ENCODE peak calls at places on chromosome X, in eight cellular contexts. One of them, this sample, is unnamed.

GRCh38 chrX:45900751-45901150 is 644.5 kb downstream of the ZNF674 start:
- DNase-seq in transverse colon: no peak
- DNase-seq in CD8-positive, alpha-beta T cell: no peak
- DNase-seq in GM23248: peak; percentile 48
- DNase-seq in cardiac muscle cell: no peak
- DNase-seq in body of pancreas: no peak
- DNase-seq in psoas muscle: no peak
- DNase-seq in neural progenitor cell: peak; percentile 43
- DNase-seq in this sample: no peak

GRCh38 chrX:40172169-40172979 is 74.6 kb upstream of the BCOR start:
- DNase-seq in transverse colon: peak; percentile 64
- DNase-seq in CD8-positive, alpha-beta T cell: no peak
- DNase-seq in GM23248: peak; percentile 77
- DNase-seq in cardiac muscle cell: peak; percentile 62
- DNase-seq in body of pancreas: peak; percentile 67
- DNase-seq in psoas muscle: peak; percentile 70
- DNase-seq in neural progenitor cell: peak; percentile 58
- DNase-seq in this sample: no peak

GRCh38 chrX:50035119-50035518 is 112.7 kb downstream of the CLCN5 start:
- DNase-seq in transverse colon: no peak
- DNase-seq in CD8-positive, alpha-beta T cell: no peak
- DNase-seq in GM23248: no peak
- DNase-seq in cardiac muscle cell: no peak
- DNase-seq in body of pancreas: no peak
- DNase-seq in psoas muscle: no peak
- DNase-seq in neural progenitor cell: no peak
- DNase-seq in this sample: no peak

GRCh38 chrX:74178536-74178935 is 125.4 kb upstream of the ZCCHC13 start:
- DNase-seq in transverse colon: no peak
- DNase-seq in CD8-positive, alpha-beta T cell: no peak
- DNase-seq in GM23248: no peak
- DNase-seq in cardiac muscle cell: peak; percentile 22
- DNase-seq in body of pancreas: no peak
- DNase-seq in psoas muscle: no peak
- DNase-seq in neural progenitor cell: peak; percentile 33
- DNase-seq in this sample: no peak

GRCh38 chrX:132631579-132632232 is 142.9 kb upstream of the MBNL3 start:
- DNase-seq in transverse colon: no peak
- DNase-seq in CD8-positive, alpha-beta T cell: no peak
- DNase-seq in GM23248: peak; percentile 46
- DNase-seq in cardiac muscle cell: peak; percentile 52
- DNase-seq in body of pancreas: no peak
- DNase-seq in psoas muscle: no peak
- DNase-seq in neural progenitor cell: peak; percentile 8
- DNase-seq in this sample: no peak

GRCh38 chrX:49856819-49857218 is 22.5 kb upstream of the USP27X start:
- DNase-seq in transverse colon: no peak
- DNase-seq in CD8-positive, alpha-beta T cell: no peak
- DNase-seq in GM23248: no peak
- DNase-seq in cardiac muscle cell: no peak
- DNase-seq in body of pancreas: no peak
- DNase-seq in psoas muscle: no peak
- DNase-seq in neural progenitor cell: no peak
- DNase-seq in this sample: no peak

GRCh38 chrX:69324851-69325250 is 159.6 kb upstream of the PJA1 start:
- DNase-seq in transverse colon: no peak
- DNase-seq in CD8-positive, alpha-beta T cell: no peak
- DNase-seq in GM23248: no peak
- DNase-seq in cardiac muscle cell: peak; percentile 44
- DNase-seq in body of pancreas: peak; percentile 31
- DNase-seq in psoas muscle: no peak
- DNase-seq in neural progenitor cell: no peak
- DNase-seq in this sample: no peak

GRCh38 chrX:68754406-68754805 is 74.4 kb upstream of the EFNB1 start:
- DNase-seq in transverse colon: no peak
- DNase-seq in CD8-positive, alpha-beta T cell: no peak
- DNase-seq in GM23248: no peak
- DNase-seq in cardiac muscle cell: no peak
- DNase-seq in body of pancreas: no peak
- DNase-seq in psoas muscle: no peak
- DNase-seq in neural progenitor cell: no peak
- DNase-seq in this sample: no peak

GRCh38 chrX:155127940-155128339 is 56.6 kb downstream of the BRCC3 start:
- DNase-seq in transverse colon: no peak
- DNase-seq in CD8-positive, alpha-beta T cell: no peak
- DNase-seq in GM23248: no peak
- DNase-seq in cardiac muscle cell: no peak
- DNase-seq in body of pancreas: no peak
- DNase-seq in psoas muscle: no peak
- DNase-seq in neural progenitor cell: no peak
- DNase-seq in this sample: no peak

GRCh38 chrX:64894454-64895038 is 81.7 kb downstream of the ZC4H2 start:
- DNase-seq in transverse colon: peak; percentile 51
- DNase-seq in CD8-positive, alpha-beta T cell: no peak
- DNase-seq in GM23248: peak; percentile 46
- DNase-seq in cardiac muscle cell: peak; percentile 56
- DNase-seq in body of pancreas: peak; percentile 35
- DNase-seq in psoas muscle: no peak
- DNase-seq in neural progenitor cell: peak; percentile 69
- DNase-seq in this sample: no peak

GRCh38 chrX:141642979-141643378 is 53.5 kb downstream of the SPANXA2 start:
- DNase-seq in transverse colon: no peak
- DNase-seq in CD8-positive, alpha-beta T cell: no peak
- DNase-seq in GM23248: no peak
- DNase-seq in cardiac muscle cell: peak; percentile 9
- DNase-seq in body of pancreas: no peak
- DNase-seq in psoas muscle: no peak
- DNase-seq in neural progenitor cell: peak; percentile 11
- DNase-seq in this sample: no peak

GRCh38 chrX:48468247-48468671 is 1.8 kb downstream of the SLC38A5 start:
- DNase-seq in transverse colon: peak; percentile 62
- DNase-seq in CD8-positive, alpha-beta T cell: no peak
- DNase-seq in GM23248: peak; percentile 54
- DNase-seq in cardiac muscle cell: no peak
- DNase-seq in body of pancreas: peak; percentile 76
- DNase-seq in psoas muscle: no peak
- DNase-seq in neural progenitor cell: peak; percentile 14
- DNase-seq in this sample: no peak

GRCh38 chrX:135384161-135384836 is 37.4 kb upstream of the SMIM10L2A start:
- DNase-seq in transverse colon: no peak
- DNase-seq in CD8-positive, alpha-beta T cell: peak; percentile 0
- DNase-seq in GM23248: no peak
- DNase-seq in cardiac muscle cell: no peak
- DNase-seq in body of pancreas: no peak
- DNase-seq in psoas muscle: no peak
- DNase-seq in neural progenitor cell: no peak
- DNase-seq in this sample: no peak

GRCh38 chrX:154717824-154718223 is 33.1 kb downstream of the GAB3 start:
- DNase-seq in transverse colon: peak; percentile 26
- DNase-seq in CD8-positive, alpha-beta T cell: no peak
- DNase-seq in GM23248: no peak
- DNase-seq in cardiac muscle cell: no peak
- DNase-seq in body of pancreas: peak; percentile 14
- DNase-seq in psoas muscle: no peak
- DNase-seq in neural progenitor cell: no peak
- DNase-seq in this sample: no peak

GRCh38 chrX:31894152-31894551 is 822.3 kb upstream of the FTHL17 start:
- DNase-seq in transverse colon: no peak
- DNase-seq in CD8-positive, alpha-beta T cell: no peak
- DNase-seq in GM23248: no peak
- DNase-seq in cardiac muscle cell: no peak
- DNase-seq in body of pancreas: no peak
- DNase-seq in psoas muscle: no peak
- DNase-seq in neural progenitor cell: peak; percentile 4
- DNase-seq in this sample: no peak

GRCh38 chrX:144849141-144849540 is 398.2 kb upstream of the SPANXN1 start:
- DNase-seq in transverse colon: no peak
- DNase-seq in CD8-positive, alpha-beta T cell: no peak
- DNase-seq in GM23248: no peak
- DNase-seq in cardiac muscle cell: no peak
- DNase-seq in body of pancreas: no peak
- DNase-seq in psoas muscle: no peak
- DNase-seq in neural progenitor cell: no peak
- DNase-seq in this sample: no peak

GRCh38 chrX:153032397-153033118 is 23.7 kb upstream of the PNMA3 start:
- DNase-seq in transverse colon: peak; percentile 73
- DNase-seq in CD8-positive, alpha-beta T cell: peak; percentile 33
- DNase-seq in GM23248: peak; percentile 74
- DNase-seq in cardiac muscle cell: peak; percentile 57
- DNase-seq in body of pancreas: peak; percentile 75
- DNase-seq in psoas muscle: peak; percentile 75
- DNase-seq in neural progenitor cell: peak; percentile 69
- DNase-seq in this sample: peak; percentile 66

GRCh38 chrX:17020828-17021821 is 74.7 kb downstream of the REPS2 start:
- DNase-seq in transverse colon: no peak
- DNase-seq in CD8-positive, alpha-beta T cell: no peak
- DNase-seq in GM23248: peak; percentile 24
- DNase-seq in cardiac muscle cell: no peak
- DNase-seq in body of pancreas: no peak
- DNase-seq in psoas muscle: no peak
- DNase-seq in neural progenitor cell: no peak
- DNase-seq in this sample: no peak
- H3K27ac ChIP-seq in transverse colon: peak overlapping the region; percentile 8
- H3K27ac ChIP-seq in CD8-positive, alpha-beta T cell: no peak overlapping the region
- H3K27ac ChIP-seq in GM23248: no peak overlapping the region
- H3K27ac ChIP-seq in cardiac muscle cell: no peak overlapping the region
- H3K27ac ChIP-seq in body of pancreas: no peak overlapping the region
- H3K27ac ChIP-seq in psoas muscle: no peak overlapping the region
- H3K27ac ChIP-seq in neural progenitor cell: no peak overlapping the region
- H3K27ac ChIP-seq in this sample: peak overlapping the region; percentile 73

DNA sequence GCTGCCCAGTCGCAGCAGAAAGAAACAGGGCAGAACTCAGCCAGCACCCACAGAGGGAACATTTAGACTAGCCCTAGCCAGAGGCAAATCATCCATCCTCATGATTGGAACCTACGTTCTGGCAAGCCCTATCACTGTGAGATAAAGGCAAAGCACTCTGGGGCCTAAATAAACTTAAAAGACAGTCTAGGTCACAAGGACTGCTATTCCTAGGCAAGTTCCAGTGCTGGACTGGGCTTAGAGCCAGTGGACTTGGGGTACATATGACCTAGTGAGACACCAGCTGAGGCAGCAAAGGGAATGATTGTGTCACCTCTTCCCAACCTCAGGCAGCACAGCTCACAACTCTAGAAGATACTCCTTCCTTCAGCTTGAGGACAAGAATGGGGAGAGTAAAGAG is 132.8 kb upstream of the S100G start:
- DNase-seq in transverse colon: no peak
- DNase-seq in CD8-positive, alpha-beta T cell: no peak
- DNase-seq in GM23248: peak; percentile 4
- DNase-seq in cardiac muscle cell: no peak
- DNase-seq in body of pancreas: no peak
- DNase-seq in psoas muscle: no peak
- DNase-seq in neural progenitor cell: no peak
- DNase-seq in this sample: no peak
- H3K27me3 ChIP-seq in transverse colon: no peaks in the 10 kb centered on the region
- H3K27me3 ChIP-seq in CD8-positive, alpha-beta T cell: no peaks in the 10 kb centered on the region
- H3K27me3 ChIP-seq in GM23248: no peaks in the 10 kb centered on the region
- H3K27me3 ChIP-seq in cardiac muscle cell: no peaks in the 10 kb centered on the region
- H3K27me3 ChIP-seq in body of pancreas: no peaks in the 10 kb centered on the region
- H3K27me3 ChIP-seq in psoas muscle: no peaks in the 10 kb centered on the region
- H3K27me3 ChIP-seq in neural progenitor cell: no peaks in the 10 kb centered on the region
- H3K27me3 ChIP-seq in this sample: no peaks in the 10 kb centered on the region

GRCh38 chrX:25012433-25012735 is 3.4 kb downstream of the ARX start:
- DNase-seq in transverse colon: no peak
- DNase-seq in CD8-positive, alpha-beta T cell: no peak
- DNase-seq in GM23248: peak; percentile 24
- DNase-seq in cardiac muscle cell: peak; percentile 59
- DNase-seq in body of pancreas: no peak
- DNase-seq in psoas muscle: peak; percentile 57
- DNase-seq in neural progenitor cell: peak; percentile 79
- DNase-seq in this sample: no peak

GRCh38 chrX:25011589-25012432 is 4.0 kb downstream of the ARX start:
- DNase-seq in transverse colon: no peak
- DNase-seq in CD8-positive, alpha-beta T cell: no peak
- DNase-seq in GM23248: no peak
- DNase-seq in cardiac muscle cell: no peak
- DNase-seq in body of pancreas: no peak
- DNase-seq in psoas muscle: no peak
- DNase-seq in neural progenitor cell: peak; percentile 60
- DNase-seq in this sample: no peak

GRCh38 chrX:25014366-25014838 is 1.4 kb downstream of the ARX start:
- DNase-seq in transverse colon: no peak
- DNase-seq in CD8-positive, alpha-beta T cell: no peak
- DNase-seq in GM23248: no peak
- DNase-seq in cardiac muscle cell: no peak
- DNase-seq in body of pancreas: no peak
- DNase-seq in psoas muscle: no peak
- DNase-seq in neural progenitor cell: peak; percentile 34
- DNase-seq in this sample: no peak

GRCh38 chrX:25013593-25014365 is 2.0 kb downstream of the ARX start:
- DNase-seq in transverse colon: no peak
- DNase-seq in CD8-positive, alpha-beta T cell: no peak
- DNase-seq in GM23248: no peak
- DNase-seq in cardiac muscle cell: no peak
- DNase-seq in body of pancreas: no peak
- DNase-seq in psoas muscle: no peak
- DNase-seq in neural progenitor cell: peak; percentile 62
- DNase-seq in this sample: no peak

DNA sequence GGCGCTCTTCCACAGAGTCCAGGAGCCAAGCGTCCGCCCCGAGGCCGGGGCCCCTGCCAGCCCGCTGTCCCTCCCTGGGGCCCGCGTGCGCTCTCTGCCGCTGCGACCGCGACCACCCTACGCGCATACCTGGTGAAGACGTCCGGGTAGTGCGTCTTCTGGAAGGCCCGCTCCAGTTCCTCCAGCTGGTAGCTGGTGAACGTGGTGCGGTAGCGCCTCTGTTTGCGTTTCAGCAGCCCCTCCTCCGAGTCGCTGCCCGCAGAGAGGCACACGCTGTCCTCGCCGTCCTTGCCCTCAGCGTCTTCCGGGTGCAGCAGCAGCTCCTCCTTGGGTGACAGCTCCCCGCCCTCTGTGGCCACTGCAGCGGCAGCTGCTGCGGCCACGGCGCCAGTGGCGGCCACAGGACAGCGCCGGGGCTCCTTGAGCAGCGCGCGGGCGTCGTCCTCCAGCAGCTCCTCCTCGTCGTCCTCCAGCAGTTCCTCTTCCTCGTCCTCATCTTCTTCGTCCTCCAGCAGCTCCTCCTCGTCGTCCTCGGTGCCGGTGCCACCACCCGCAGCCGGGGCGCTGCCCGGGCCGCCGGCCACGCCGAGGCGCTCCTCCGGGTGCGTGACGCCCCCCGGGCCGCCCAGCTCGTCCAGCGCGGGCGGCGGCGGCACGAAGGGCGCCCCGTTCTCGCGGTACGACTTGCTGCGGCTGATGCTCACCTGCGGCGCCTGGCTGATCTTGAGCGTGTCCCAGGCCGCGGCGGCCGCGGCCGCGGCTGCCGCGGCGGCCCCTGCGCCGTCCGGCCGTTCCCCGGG is 2.8 kb downstream of the ARX start:
- DNase-seq in transverse colon: no peak
- DNase-seq in CD8-positive, alpha-beta T cell: no peak
- DNase-seq in GM23248: peak; percentile 19
- DNase-seq in cardiac muscle cell: no peak
- DNase-seq in body of pancreas: no peak
- DNase-seq in psoas muscle: peak; percentile 17
- DNase-seq in neural progenitor cell: peak; percentile 63
- DNase-seq in this sample: no peak
- H3K4me3 ChIP-seq in transverse colon: peak overlapping the region; percentile 16
- H3K4me3 ChIP-seq in CD8-positive, alpha-beta T cell: no peak overlapping the region
- H3K4me3 ChIP-seq in GM23248: no peak overlapping the region
- H3K4me3 ChIP-seq in cardiac muscle cell: peak overlapping the region; percentile 12
- H3K4me3 ChIP-seq in body of pancreas: no peak overlapping the region
- H3K4me3 ChIP-seq in psoas muscle: peak overlapping the region; percentile 66
- H3K4me3 ChIP-seq in neural progenitor cell: peak overlapping the region; percentile 46
- H3K4me3 ChIP-seq in this sample: peak overlapping the region; percentile 11

GRCh38 chrX:8043121-8043520 is 115.9 kb upstream of the PNPLA4 start:
- DNase-seq in transverse colon: no peak
- DNase-seq in CD8-positive, alpha-beta T cell: no peak
- DNase-seq in GM23248: no peak
- DNase-seq in cardiac muscle cell: no peak
- DNase-seq in body of pancreas: no peak
- DNase-seq in psoas muscle: no peak
- DNase-seq in neural progenitor cell: no peak
- DNase-seq in this sample: no peak
- H3K27ac ChIP-seq in transverse colon: no peak overlapping the region
- H3K27ac ChIP-seq in CD8-positive, alpha-beta T cell: no peak overlapping the region
- H3K27ac ChIP-seq in GM23248: no peak overlapping the region
- H3K27ac ChIP-seq in cardiac muscle cell: no peak overlapping the region
- H3K27ac ChIP-seq in body of pancreas: no peak overlapping the region
- H3K27ac ChIP-seq in psoas muscle: no peak overlapping the region
- H3K27ac ChIP-seq in neural progenitor cell: no peak overlapping the region
- H3K27ac ChIP-seq in this sample: no peak overlapping the region

This sample was measured in dorsolateral prefrontal cortex.